ENCODE peak calls at places on chromosomes 16 and 17, in four cellular contexts. One of them, this sample, is unnamed. For H3K4me1, the result is how much of the 10 kb centered on the place peaks cover.

GRCh38 chr17:4476017-4476416 is 22.7 kb upstream of the SPNS2 start:
- DNase-seq in heart left ventricle: no peak
- DNase-seq in stomach: peak
- DNase-seq in Peyer's patch: no peak
- DNase-seq in this sample: no peak

GRCh38 chr17:48453447-48453846 is 23.4 kb upstream of the SKAP1 start:
- DNase-seq in heart left ventricle: no peak
- DNase-seq in stomach: no peak
- DNase-seq in Peyer's patch: no peak
- DNase-seq in this sample: no peak

GRCh38 chr16:72609933-72610332 is 438.0 kb upstream of the PMFBP1 start:
- DNase-seq in heart left ventricle: no peak
- DNase-seq in stomach: no peak
- DNase-seq in Peyer's patch: no peak
- DNase-seq in this sample: no peak

GRCh38 chr17:41539071-41539492 is 11.0 kb upstream of the KRT19 start:
- DNase-seq in heart left ventricle: no peak
- DNase-seq in stomach: no peak
- DNase-seq in Peyer's patch: no peak
- DNase-seq in this sample: no peak

GRCh38 chr17:55873017-55873758 is 122.3 kb downstream of the PCTP start:
- DNase-seq in heart left ventricle: no peak
- DNase-seq in stomach: no peak
- DNase-seq in Peyer's patch: no peak
- DNase-seq in this sample: no peak

GRCh38 chr16:57809843-57810196 is 7.5 kb upstream of the KIFC3 start:
- DNase-seq in heart left ventricle: no peak
- DNase-seq in stomach: no peak
- DNase-seq in Peyer's patch: no peak
- DNase-seq in this sample: no peak

GRCh38 chr16:86383488-86384262 is 126.7 kb upstream of the FOXF1 start:
- DNase-seq in heart left ventricle: no peak
- DNase-seq in stomach: no peak
- DNase-seq in Peyer's patch: no peak
- DNase-seq in this sample: peak

GRCh38 chr16:69166221-69166833 is 20.6 kb upstream of the SNTB2 start:
- DNase-seq in heart left ventricle: no peak
- DNase-seq in stomach: no peak
- DNase-seq in Peyer's patch: no peak
- DNase-seq in this sample: no peak

GRCh38 chr16:85750021-85750826 is 672 bp downstream of the C16orf74 start:
- DNase-seq in heart left ventricle: peak
- DNase-seq in stomach: peak
- DNase-seq in Peyer's patch: peak
- DNase-seq in this sample: no peak

GRCh38 chr17:7580631-7581554 is 1.5 kb downstream of the CD68 start:
- DNase-seq in heart left ventricle: no peak
- DNase-seq in stomach: no peak
- DNase-seq in Peyer's patch: no peak
- DNase-seq in this sample: no peak

GRCh38 chr16:51134876-51135275 is 16.2 kb downstream of the SALL1 start:
- DNase-seq in heart left ventricle: no peak
- DNase-seq in stomach: no peak
- DNase-seq in Peyer's patch: no peak
- DNase-seq in this sample: no peak

GRCh38 chr17:50146927-50147640 is 3.4 kb downstream of the PPP1R9B start:
- DNase-seq in heart left ventricle: no peak
- DNase-seq in stomach: no peak
- DNase-seq in Peyer's patch: peak
- DNase-seq in this sample: no peak

GRCh38 chr16:67942510-67943255 is 1.2 kb downstream of the LCAT start:
- DNase-seq in heart left ventricle: no peak
- DNase-seq in stomach: no peak
- DNase-seq in Peyer's patch: no peak
- DNase-seq in this sample: no peak

GRCh38 chr17:60390223-60390622 is 1.7 kb downstream of the USP32 start:
- DNase-seq in heart left ventricle: no peak
- DNase-seq in stomach: no peak
- DNase-seq in Peyer's patch: no peak
- DNase-seq in this sample: no peak

GRCh38 chr17:78641666-78642065 is 64.5 kb upstream of the DNAH17 start:
- DNase-seq in heart left ventricle: no peak
- DNase-seq in stomach: no peak
- DNase-seq in Peyer's patch: no peak
- DNase-seq in this sample: no peak

GRCh38 chr16:50611332-50611934 is 63.2 kb downstream of the NKD1 start:
- DNase-seq in heart left ventricle: no peak
- DNase-seq in stomach: no peak
- DNase-seq in Peyer's patch: no peak
- DNase-seq in this sample: no peak

GRCh38 chr17:36683387-36683786 is 82.0 kb downstream of the MRM1 start:
- DNase-seq in heart left ventricle: no peak
- DNase-seq in stomach: no peak
- DNase-seq in Peyer's patch: no peak
- DNase-seq in this sample: no peak

GRCh38 chr16:4346205-4346781 is 4.8 kb downstream of the PAM16 start:
- DNase-seq in heart left ventricle: no peak
- DNase-seq in stomach: no peak
- DNase-seq in Peyer's patch: no peak
- DNase-seq in this sample: no peak

GRCh38 chr16:68081796-68082567 is 3.2 kb upstream of the NFATC3 start:
- DNase-seq in heart left ventricle: no peak
- DNase-seq in stomach: no peak
- DNase-seq in Peyer's patch: peak
- DNase-seq in this sample: no peak

GRCh38 chr16:89003831-89004208 is 26.8 kb upstream of the CBFA2T3 start:
- DNase-seq in heart left ventricle: no peak
- DNase-seq in stomach: no peak
- DNase-seq in Peyer's patch: no peak
- DNase-seq in this sample: no peak

GRCh38 chr17:73323622-73324455 is 12.0 kb upstream of the CDC42EP4 start:
- DNase-seq in heart left ventricle: no peak
- DNase-seq in stomach: no peak
- DNase-seq in Peyer's patch: no peak
- DNase-seq in this sample: no peak

GRCh38 chr16:53745126-53745525 is 41.2 kb downstream of the FTO start:
- DNase-seq in heart left ventricle: no peak
- DNase-seq in stomach: no peak
- DNase-seq in Peyer's patch: no peak
- DNase-seq in this sample: no peak

GRCh38 chr16:72999541-73000019 is 48.3 kb downstream of the ZFHX3 start:
- DNase-seq in heart left ventricle: no peak
- DNase-seq in stomach: no peak
- DNase-seq in Peyer's patch: no peak
- DNase-seq in this sample: no peak

GRCh38 chr17:72053069-72053846 is 67.6 kb upstream of the SOX9 start:
- DNase-seq in heart left ventricle: no peak
- DNase-seq in stomach: no peak
- DNase-seq in Peyer's patch: no peak
- DNase-seq in this sample: no peak

GRCh38 chr17:163514-164103 is 17.8 kb downstream of the DOC2B start:
- DNase-seq in heart left ventricle: no peak
- DNase-seq in stomach: no peak
- DNase-seq in Peyer's patch: no peak
- DNase-seq in this sample: no peak

GRCh38 chr17:55067697-55068439 is 99.3 kb downstream of the STXBP4 start:
- DNase-seq in heart left ventricle: no peak
- DNase-seq in stomach: no peak
- DNase-seq in Peyer's patch: no peak
- DNase-seq in this sample: no peak

GRCh38 chr17:38353084-38353604 is 1.5 kb downstream of the SOCS7 start:
- DNase-seq in heart left ventricle: no peak
- DNase-seq in stomach: no peak
- DNase-seq in Peyer's patch: no peak
- DNase-seq in this sample: no peak

GRCh38 chr16:88882358-88883030 is 16.0 kb upstream of the PABPN1L start:
- DNase-seq in heart left ventricle: no peak
- DNase-seq in stomach: peak
- DNase-seq in Peyer's patch: peak
- DNase-seq in this sample: no peak

GRCh38 chr17:79513805-79514535 is 96.9 kb downstream of the RBFOX3 start:
- DNase-seq in heart left ventricle: no peak
- DNase-seq in stomach: no peak
- DNase-seq in Peyer's patch: no peak
- DNase-seq in this sample: no peak

GRCh38 chr16:78744796-78745464 is 645.5 kb downstream of the WWOX start:
- DNase-seq in heart left ventricle: no peak
- DNase-seq in stomach: no peak
- DNase-seq in Peyer's patch: no peak
- DNase-seq in this sample: no peak

GRCh38 chr16:23905027-23905426 is 69.2 kb downstream of the PRKCB start:
- DNase-seq in heart left ventricle: no peak
- DNase-seq in stomach: no peak
- DNase-seq in Peyer's patch: no peak
- DNase-seq in this sample: no peak

GRCh38 chr17:3724373-3725077 is 822 bp downstream of the HASPIN start:
- DNase-seq in heart left ventricle: no peak
- DNase-seq in stomach: no peak
- DNase-seq in Peyer's patch: no peak
- DNase-seq in this sample: no peak

GRCh38 chr16:68486671-68487495 is 38.6 kb upstream of the SMPD3 start:
- DNase-seq in heart left ventricle: no peak
- DNase-seq in stomach: no peak
- DNase-seq in Peyer's patch: no peak
- DNase-seq in this sample: no peak

GRCh38 chr16:12267491-12267890 is 291.0 kb downstream of the SNX29 start:
- DNase-seq in heart left ventricle: no peak
- DNase-seq in stomach: no peak
- DNase-seq in Peyer's patch: no peak
- DNase-seq in this sample: no peak
- H3K27ac ChIP-seq in heart left ventricle: no peak
- H3K27ac ChIP-seq in stomach: no peak
- H3K27ac ChIP-seq in Peyer's patch: no peak
- H3K27ac ChIP-seq in this sample: no peak

DNA sequence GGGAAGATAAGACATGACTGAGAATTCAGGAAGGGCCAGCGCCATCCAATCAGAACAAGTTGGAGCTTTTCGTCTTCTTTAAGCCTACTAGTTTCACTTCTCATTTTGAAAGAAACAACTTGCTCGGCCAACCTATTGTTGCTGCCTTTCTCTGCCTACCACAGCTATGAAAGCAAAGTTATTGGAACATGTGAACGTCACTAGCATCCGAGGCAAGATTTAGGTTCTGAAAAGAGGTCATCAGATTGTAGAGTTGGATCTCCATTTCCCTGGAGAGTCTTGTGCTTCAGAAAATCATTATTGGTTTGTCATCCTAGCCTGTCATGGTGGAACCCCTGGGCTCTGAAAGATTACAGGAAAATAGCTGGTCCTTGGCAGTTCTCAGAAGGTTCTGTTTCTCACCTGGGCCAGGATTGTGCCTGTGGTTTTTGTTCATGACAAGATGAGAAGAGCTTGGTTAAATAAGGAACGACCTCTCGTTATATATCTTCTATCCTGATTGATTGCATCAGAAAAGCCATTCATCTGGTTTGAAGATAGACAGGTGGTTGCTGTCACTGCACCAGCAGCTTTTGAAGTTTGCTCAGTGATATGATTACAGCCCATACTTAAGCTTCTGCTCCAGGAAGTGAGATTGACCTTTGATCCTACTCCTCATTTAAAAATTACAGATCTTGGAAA is 25.3 kb downstream of the CDH13 start:
- DNase-seq in heart left ventricle: no peak
- DNase-seq in stomach: no peak
- DNase-seq in Peyer's patch: peak
- DNase-seq in this sample: no peak
- H3K4me1 ChIP-seq in heart left ventricle: under half
- H3K4me1 ChIP-seq in stomach: under half
- H3K4me1 ChIP-seq in Peyer's patch: under half
- H3K4me1 ChIP-seq in this sample: under half

GRCh38 chr17:66835476-66835875 is 559 bp downstream of the CACNG5 start:
- DNase-seq in heart left ventricle: no peak
- DNase-seq in stomach: no peak
- DNase-seq in Peyer's patch: no peak
- DNase-seq in this sample: no peak

GRCh38 chr17:66834919-66835454 is at the start of gene CACNG5:
- DNase-seq in heart left ventricle: no peak
- DNase-seq in stomach: no peak
- DNase-seq in Peyer's patch: no peak
- DNase-seq in this sample: no peak

GRCh38 chr17:66836063-66837005 is 1.4 kb downstream of the CACNG5 start:
- DNase-seq in heart left ventricle: no peak
- DNase-seq in stomach: no peak
- DNase-seq in Peyer's patch: no peak
- DNase-seq in this sample: no peak

GRCh38 chr17:66833201-66833600 is 1.7 kb upstream of the CACNG5 start:
- DNase-seq in heart left ventricle: no peak
- DNase-seq in stomach: no peak
- DNase-seq in Peyer's patch: no peak
- DNase-seq in this sample: no peak

DNA sequence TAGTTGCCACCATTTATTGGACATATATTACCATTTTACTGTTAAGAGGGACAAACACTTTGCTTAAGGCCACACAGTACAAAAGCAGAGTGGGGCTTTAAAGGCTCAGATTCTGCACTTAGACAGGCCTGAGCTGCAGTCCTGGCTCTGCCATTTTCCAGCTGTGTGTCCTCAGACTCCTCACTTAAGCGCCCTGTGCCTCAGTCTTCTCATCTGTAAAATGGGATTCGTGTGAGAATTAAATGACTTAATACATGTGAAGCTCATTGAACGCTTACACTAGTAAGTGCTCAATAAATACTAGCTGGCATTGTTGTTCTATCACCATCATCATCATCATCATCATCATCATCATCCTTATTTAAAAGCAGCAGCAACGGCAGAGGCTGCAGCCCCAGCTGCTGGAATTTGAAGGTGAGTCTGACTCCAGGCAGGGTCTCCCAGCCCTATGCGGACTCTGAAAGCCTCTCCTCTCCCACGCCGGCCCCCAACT is 445 bp upstream of the CACNG5 start:
- DNase-seq in heart left ventricle: no peak
- DNase-seq in stomach: no peak
- DNase-seq in Peyer's patch: no peak
- DNase-seq in this sample: no peak
- H3K27ac ChIP-seq in heart left ventricle: no peak
- H3K27ac ChIP-seq in stomach: no peak
- H3K27ac ChIP-seq in Peyer's patch: no peak
- H3K27ac ChIP-seq in this sample: no peak

GRCh38 chr17:74530751-74531150 is 524 bp downstream of the CD300LB start:
- DNase-seq in heart left ventricle: no peak
- DNase-seq in stomach: no peak
- DNase-seq in Peyer's patch: peak
- DNase-seq in this sample: peak

GRCh38 chr17:74527756-74528155 is 3.5 kb downstream of the CD300LB start:
- DNase-seq in heart left ventricle: no peak
- DNase-seq in stomach: peak
- DNase-seq in Peyer's patch: peak
- DNase-seq in this sample: peak

GRCh38 chr17:74531231-74531761 is at the start of gene CD300LB:
- DNase-seq in heart left ventricle: peak
- DNase-seq in stomach: peak
- DNase-seq in Peyer's patch: peak
- DNase-seq in this sample: peak

GRCh38 chr17:74528491-74529199 is 2.6 kb downstream of the CD300LB start:
- DNase-seq in heart left ventricle: no peak
- DNase-seq in stomach: peak
- DNase-seq in Peyer's patch: peak
- DNase-seq in this sample: peak

GRCh38 chr17:74529243-74529642 is 2.0 kb downstream of the CD300LB start:
- DNase-seq in heart left ventricle: no peak
- DNase-seq in stomach: peak
- DNase-seq in Peyer's patch: peak
- DNase-seq in this sample: peak
- H3K4me1 ChIP-seq in heart left ventricle: under half
- H3K4me1 ChIP-seq in stomach: under half
- H3K4me1 ChIP-seq in Peyer's patch: under half
- H3K4me1 ChIP-seq in this sample: under half